ENCODE peak calls at places on chromosomes 13 and 19, in ten cellular contexts. R is AG10803; D is stomach; I is RWPE1; P is ovary; V is epithelial cell of proximal tubule; G is osteocyte; U is fibroblast of lung; F is adrenal gland; L is CD8-positive, alpha-beta T cell. E is an unnamed sample.
A peak's percentile ranks its signal among the peaks of the same experiment; 100 is the strongest.

GRCh38 chr19:460877-461609 is at the start of gene SHC2:
- DNase-seq in R (no peak), D (peak; percentile 45), I (no peak), P (peak; percentile 54), V (no peak), G (no peak), U (no peak), F (no peak), L (no peak), E (no peak)

GRCh38 chr13:113762538-113762937 is 3.5 kb downstream of the TMEM255B start:
- DNase-seq in R (no peak), D (peak; percentile 15), I (no peak), P (no peak), V (no peak), G (no peak), U (no peak), F (no peak), L (no peak), E (no peak)

GRCh38 chr19:36182612-36183454 is 30.6 kb upstream of the COX7A1 start:
- DNase-seq in R (peak; percentile 25), D (no peak), I (peak; percentile 24), P (no peak), V (no peak), G (no peak), U (peak; percentile 94), F (no peak), L (no peak), E (no peak)

GRCh38 chr13:21124853-21125252 is 51.5 kb downstream of the SKA3 start:
- DNase-seq in R (peak; percentile 39), D (no peak), I (no peak), P (no peak), V (peak; percentile 57), G (peak; percentile 88), U (peak; percentile 70), F (no peak), L (no peak), E (no peak)

GRCh38 chr19:38072776-38073411 is 151.1 kb downstream of the DPF1 start:
- DNase-seq in R (no peak), D (no peak), I (no peak), P (no peak), V (no peak), G (no peak), U (no peak), F (no peak), L (no peak), E (no peak)

GRCh38 chr13:109836629-109837607 is 50.5 kb upstream of the IRS2 start:
- DNase-seq in R (no peak), D (peak; percentile 56), I (no peak), P (no peak), V (peak; percentile 48), G (no peak), U (no peak), F (no peak), L (no peak), E (no peak)

GRCh38 chr19:49533551-49534488 is 6.0 kb downstream of the RCN3 start:
- DNase-seq in R (peak; percentile 34), D (peak; percentile 82), I (peak; percentile 73), P (peak; percentile 82), V (no peak), G (peak; percentile 91), U (peak; percentile 54), F (peak; percentile 62), L (peak; percentile 92), E (no peak)

GRCh38 chr13:29362849-29363604 is 232.5 kb downstream of the SLC7A1 start:
- DNase-seq in R (peak; percentile 41), D (peak; percentile 30), I (peak; percentile 65), P (peak; percentile 23), V (peak; percentile 9), G (no peak), U (peak; percentile 30), F (peak; percentile 29), L (no peak), E (peak; percentile 46)

GRCh38 chr13:24292476-24292875 is 16.9 kb upstream of the C1QTNF9 start:
- DNase-seq in R (no peak), D (peak; percentile 25), I (no peak), P (no peak), V (no peak), G (no peak), U (peak; percentile 24), F (no peak), L (no peak), E (no peak)

GRCh38 chr13:95535243-95535642 is 17.3 kb upstream of the CLDN10 start:
- DNase-seq in R (peak; percentile 8), D (no peak), I (peak; percentile 83), P (no peak), V (peak; percentile 86), G (no peak), U (peak; percentile 92), F (no peak), L (no peak), E (peak; percentile 5)

GRCh38 chr13:26480246-26480855 is 77.1 kb upstream of the WASF3 start:
- DNase-seq in R (peak; percentile 52), D (no peak), I (peak; percentile 23), P (no peak), V (no peak), G (no peak), U (peak; percentile 59), F (no peak), L (no peak), E (no peak)

GRCh38 chr19:15124572-15125231 is 17.5 kb downstream of the SYDE1 start:
- DNase-seq in R (no peak), D (peak; percentile 55), I (no peak), P (no peak), V (no peak), G (no peak), U (no peak), F (peak; percentile 35), L (peak; percentile 58), E (no peak)

GRCh38 chr19:47428177-47428894 is 9.0 kb upstream of the MEIS3 start:
- DNase-seq in R (peak; percentile 97), D (peak; percentile 73), I (peak; percentile 96), P (peak; percentile 93), V (peak; percentile 37), G (peak; percentile 97), U (peak; percentile 99), F (peak; percentile 83), L (peak; percentile 68), E (peak; percentile 88)

GRCh38 chr19:47429140-47429793 is 9.9 kb upstream of the MEIS3 start:
- DNase-seq in R (no peak), D (no peak), I (no peak), P (no peak), V (no peak), G (no peak), U (no peak), F (no peak), L (no peak), E (no peak)

GRCh38 chr19:47432091-47432490 is 12.8 kb upstream of the MEIS3 start:
- DNase-seq in R (no peak), D (no peak), I (no peak), P (no peak), V (no peak), G (no peak), U (no peak), F (no peak), L (no peak), E (no peak)

GRCh38 chr19:47432499-47432898 is 13.2 kb upstream of the MEIS3 start:
- DNase-seq in R (no peak), D (no peak), I (no peak), P (no peak), V (no peak), G (no peak), U (no peak), F (no peak), L (no peak), E (no peak)

GRCh38 chr19:47430041-47430802 is 10.9 kb upstream of the MEIS3 start:
- DNase-seq in R (peak; percentile 61), D (peak; percentile 53), I (no peak), P (no peak), V (no peak), G (no peak), U (peak; percentile 60), F (peak; percentile 33), L (no peak), E (no peak)
- TF ChIP-seq CTCF in R (peak; percentile 29), D (peak; percentile 11), I (peak; percentile 24), P (no peak), V (peak; percentile 2), G (peak; percentile 32), U (no peak), F (peak; percentile 54), L (no peak), E (peak; percentile 9)

GRCh38 chr19:34838248-34838647 is 65.2 kb upstream of the ZNF599 start:
- DNase-seq in R (no peak), D (peak; percentile 17), I (peak; percentile 20), P (no peak), V (no peak), G (peak; percentile 56), U (no peak), F (no peak), L (no peak), E (no peak)
- TF ChIP-seq CTCF in R (peak; percentile 12), D (no peak), I (no peak), P (no peak), V (no peak), G (no peak), U (no peak), F (no peak), L (no peak), E (no peak)

DNA sequence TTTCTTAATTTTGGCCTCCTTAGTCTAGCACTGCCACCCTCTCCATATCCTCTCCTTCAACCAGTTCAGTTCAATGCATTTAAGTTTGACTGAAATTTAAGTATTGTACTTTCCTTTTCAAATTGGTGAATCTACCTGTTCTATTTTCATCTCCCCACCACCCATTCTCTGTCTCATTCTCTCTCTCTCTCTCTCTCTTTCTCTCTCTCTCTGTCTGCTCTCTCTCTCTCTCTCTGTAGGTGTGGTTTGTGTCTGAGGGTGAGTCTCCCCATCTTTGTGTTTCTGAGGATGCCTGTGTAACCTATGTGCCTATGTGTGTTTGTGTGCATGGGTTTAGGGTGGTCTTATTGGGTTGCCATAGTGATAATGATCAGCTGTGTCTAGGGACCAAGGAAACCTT is 10.1 kb downstream of the PDX1 start:
- DNase-seq in R (no peak), D (no peak), I (no peak), P (no peak), V (no peak), G (no peak), U (no peak), F (no peak), L (no peak), E (no peak)
- TF ChIP-seq CTCF in R (no peak), D (no peak), I (no peak), P (no peak), V (no peak), G (no peak), U (no peak), F (no peak), L (no peak), E (no peak)

GRCh38 chr19:33134571-33135041 is 2.7 kb downstream of the WDR88 start:
- DNase-seq in R (no peak), D (no peak), I (no peak), P (no peak), V (no peak), G (no peak), U (no peak), F (no peak), L (peak; percentile 67), E (no peak)
- TF ChIP-seq CTCF in R (no peak), D (no peak), I (no peak), P (no peak), V (no peak), G (no peak), U (no peak), F (no peak), L (no peak), E (no peak)

GRCh38 chr19:5305163-5305562 is 35.4 kb downstream of the PTPRS start:
- DNase-seq in R (no peak), D (no peak), I (no peak), P (no peak), V (no peak), G (no peak), U (no peak), F (no peak), L (no peak), E (no peak)
- TF ChIP-seq CTCF in R (no peak), D (no peak), I (no peak), P (no peak), V (no peak), G (no peak), U (no peak), F (no peak), L (no peak), E (no peak)